ENCODE peak calls at places on chromosomes 7 and 10, in ten cellular contexts. One of them, this sample, is unnamed.
A peak's percentile ranks its signal among the peaks of the same experiment; 100 is the strongest.

GRCh38 chr10:123808873-123809272 is 82.7 kb downstream of the CPXM2 start:
- DNase-seq in type B pancreatic cell: no peak
- DNase-seq in B cell: no peak
- DNase-seq in stimulated activated naive CD8-positive, alpha-beta T cell treated with anti-CD3 and anti-CD28 coated beads, Interleukin-15, Interleukin-2, amounts not matched to agents 100 U/mL and 50 U/mL, for 24 hours: no peak
- DNase-seq in heart left ventricle: no peak
- DNase-seq in T-helper 2 cell: no peak
- DNase-seq in anterior cingulate cortex: no peak
- DNase-seq in lower leg skin: no peak
- DNase-seq in Right ventricle myocardium superior: no peak
- DNase-seq in GM12864: no peak
- DNase-seq in this sample: no peak

GRCh38 chr10:98467506-98468318 is 21.0 kb upstream of the HPS1 start:
- DNase-seq in Right ventricle myocardium superior: peak; percentile 74
- DNase-seq in heart left ventricle: peak; percentile 79
- DNase-seq in B cell: peak; percentile 85
- DNase-seq in T-helper 2 cell: peak; percentile 26
- DNase-seq in anterior cingulate cortex: peak; percentile 18
- DNase-seq in lower leg skin: peak; percentile 73
- DNase-seq in stimulated activated naive CD8-positive, alpha-beta T cell treated with anti-CD3 and anti-CD28 coated beads, Interleukin-15, Interleukin-2, amounts not matched to agents 100 U/mL and 50 U/mL, for 24 hours: peak; percentile 63
- DNase-seq in type B pancreatic cell: no peak
- DNase-seq in GM12864: peak; percentile 62
- DNase-seq in this sample: peak; percentile 83

GRCh38 chr10:110523736-110524135 is 26.0 kb downstream of the DUSP5 start:
- DNase-seq in heart left ventricle: no peak
- DNase-seq in type B pancreatic cell: no peak
- DNase-seq in B cell: no peak
- DNase-seq in T-helper 2 cell: no peak
- DNase-seq in Right ventricle myocardium superior: no peak
- DNase-seq in stimulated activated naive CD8-positive, alpha-beta T cell treated with anti-CD3 and anti-CD28 coated beads, Interleukin-15, Interleukin-2, amounts not matched to agents 100 U/mL and 50 U/mL, for 24 hours: no peak
- DNase-seq in lower leg skin: no peak
- DNase-seq in GM12864: no peak
- DNase-seq in anterior cingulate cortex: no peak
- DNase-seq in this sample: no peak

GRCh38 chr10:129345763-129346162 is 121.3 kb upstream of the MGMT start:
- DNase-seq in type B pancreatic cell: no peak
- DNase-seq in anterior cingulate cortex: no peak
- DNase-seq in heart left ventricle: no peak
- DNase-seq in GM12864: no peak
- DNase-seq in Right ventricle myocardium superior: no peak
- DNase-seq in B cell: no peak
- DNase-seq in stimulated activated naive CD8-positive, alpha-beta T cell treated with anti-CD3 and anti-CD28 coated beads, Interleukin-15, Interleukin-2, amounts not matched to agents 100 U/mL and 50 U/mL, for 24 hours: no peak
- DNase-seq in lower leg skin: no peak
- DNase-seq in T-helper 2 cell: no peak
- DNase-seq in this sample: no peak

GRCh38 chr7:80841566-80842478 is 77.0 kb downstream of the SEMA3C start:
- DNase-seq in stimulated activated naive CD8-positive, alpha-beta T cell treated with anti-CD3 and anti-CD28 coated beads, Interleukin-15, Interleukin-2, amounts not matched to agents 100 U/mL and 50 U/mL, for 24 hours: no peak
- DNase-seq in type B pancreatic cell: no peak
- DNase-seq in B cell: no peak
- DNase-seq in Right ventricle myocardium superior: no peak
- DNase-seq in GM12864: no peak
- DNase-seq in T-helper 2 cell: no peak
- DNase-seq in anterior cingulate cortex: no peak
- DNase-seq in heart left ventricle: no peak
- DNase-seq in lower leg skin: no peak
- DNase-seq in this sample: no peak

GRCh38 chr10:121092341-121093099 is 241.4 kb downstream of the WDR11 start:
- DNase-seq in type B pancreatic cell: no peak
- DNase-seq in stimulated activated naive CD8-positive, alpha-beta T cell treated with anti-CD3 and anti-CD28 coated beads, Interleukin-15, Interleukin-2, amounts not matched to agents 100 U/mL and 50 U/mL, for 24 hours: no peak
- DNase-seq in Right ventricle myocardium superior: no peak
- DNase-seq in GM12864: no peak
- DNase-seq in B cell: no peak
- DNase-seq in T-helper 2 cell: no peak
- DNase-seq in anterior cingulate cortex: no peak
- DNase-seq in heart left ventricle: no peak
- DNase-seq in lower leg skin: no peak
- DNase-seq in this sample: no peak

GRCh38 chr7:55309040-55309991 is 55.8 kb upstream of the LANCL2 start:
- DNase-seq in heart left ventricle: no peak
- DNase-seq in GM12864: peak; percentile 89
- DNase-seq in T-helper 2 cell: peak; percentile 61
- DNase-seq in anterior cingulate cortex: no peak
- DNase-seq in stimulated activated naive CD8-positive, alpha-beta T cell treated with anti-CD3 and anti-CD28 coated beads, Interleukin-15, Interleukin-2, amounts not matched to agents 100 U/mL and 50 U/mL, for 24 hours: peak; percentile 71
- DNase-seq in Right ventricle myocardium superior: peak; percentile 43
- DNase-seq in type B pancreatic cell: no peak
- DNase-seq in B cell: no peak
- DNase-seq in lower leg skin: no peak
- DNase-seq in this sample: no peak

GRCh38 chr7:128398016-128398840 is 11.6 kb downstream of the IMPDH1 start:
- DNase-seq in heart left ventricle: no peak
- DNase-seq in anterior cingulate cortex: no peak
- DNase-seq in Right ventricle myocardium superior: peak; percentile 69
- DNase-seq in type B pancreatic cell: no peak
- DNase-seq in stimulated activated naive CD8-positive, alpha-beta T cell treated with anti-CD3 and anti-CD28 coated beads, Interleukin-15, Interleukin-2, amounts not matched to agents 100 U/mL and 50 U/mL, for 24 hours: peak; percentile 67
- DNase-seq in T-helper 2 cell: peak; percentile 17
- DNase-seq in lower leg skin: no peak
- DNase-seq in GM12864: no peak
- DNase-seq in B cell: peak; percentile 39
- DNase-seq in this sample: no peak

GRCh38 chr7:77245015-77245755 is 45.6 kb upstream of the FGL2 start:
- DNase-seq in T-helper 2 cell: no peak
- DNase-seq in GM12864: no peak
- DNase-seq in type B pancreatic cell: no peak
- DNase-seq in Right ventricle myocardium superior: peak; percentile 67
- DNase-seq in stimulated activated naive CD8-positive, alpha-beta T cell treated with anti-CD3 and anti-CD28 coated beads, Interleukin-15, Interleukin-2, amounts not matched to agents 100 U/mL and 50 U/mL, for 24 hours: no peak
- DNase-seq in B cell: no peak
- DNase-seq in lower leg skin: no peak
- DNase-seq in anterior cingulate cortex: no peak
- DNase-seq in heart left ventricle: peak; percentile 65
- DNase-seq in this sample: no peak

GRCh38 chr10:43647576-43647975 is 1.1 kb downstream of the ZNF32 start:
- DNase-seq in heart left ventricle: peak; percentile 8
- DNase-seq in Right ventricle myocardium superior: no peak
- DNase-seq in B cell: no peak
- DNase-seq in type B pancreatic cell: no peak
- DNase-seq in anterior cingulate cortex: no peak
- DNase-seq in T-helper 2 cell: no peak
- DNase-seq in stimulated activated naive CD8-positive, alpha-beta T cell treated with anti-CD3 and anti-CD28 coated beads, Interleukin-15, Interleukin-2, amounts not matched to agents 100 U/mL and 50 U/mL, for 24 hours: no peak
- DNase-seq in GM12864: no peak
- DNase-seq in lower leg skin: no peak
- DNase-seq in this sample: no peak

GRCh38 chr10:14244147-14244546 is 86.6 kb downstream of the FRMD4A start:
- DNase-seq in GM12864: no peak
- DNase-seq in stimulated activated naive CD8-positive, alpha-beta T cell treated with anti-CD3 and anti-CD28 coated beads, Interleukin-15, Interleukin-2, amounts not matched to agents 100 U/mL and 50 U/mL, for 24 hours: no peak
- DNase-seq in anterior cingulate cortex: no peak
- DNase-seq in type B pancreatic cell: no peak
- DNase-seq in Right ventricle myocardium superior: no peak
- DNase-seq in B cell: no peak
- DNase-seq in lower leg skin: no peak
- DNase-seq in heart left ventricle: no peak
- DNase-seq in T-helper 2 cell: no peak
- DNase-seq in this sample: no peak

GRCh38 chr7:158034571-158034970 is 553.1 kb downstream of the PTPRN2 start:
- DNase-seq in lower leg skin: no peak
- DNase-seq in heart left ventricle: no peak
- DNase-seq in Right ventricle myocardium superior: peak; percentile 9
- DNase-seq in stimulated activated naive CD8-positive, alpha-beta T cell treated with anti-CD3 and anti-CD28 coated beads, Interleukin-15, Interleukin-2, amounts not matched to agents 100 U/mL and 50 U/mL, for 24 hours: no peak
- DNase-seq in GM12864: no peak
- DNase-seq in type B pancreatic cell: no peak
- DNase-seq in anterior cingulate cortex: no peak
- DNase-seq in B cell: no peak
- DNase-seq in T-helper 2 cell: no peak
- DNase-seq in this sample: no peak

GRCh38 chr10:50347394-50347802 is 96.1 kb upstream of the ASAH2 start:
- DNase-seq in type B pancreatic cell: no peak
- DNase-seq in GM12864: peak; percentile 38
- DNase-seq in stimulated activated naive CD8-positive, alpha-beta T cell treated with anti-CD3 and anti-CD28 coated beads, Interleukin-15, Interleukin-2, amounts not matched to agents 100 U/mL and 50 U/mL, for 24 hours: peak; percentile 10
- DNase-seq in heart left ventricle: no peak
- DNase-seq in lower leg skin: no peak
- DNase-seq in B cell: peak; percentile 23
- DNase-seq in anterior cingulate cortex: no peak
- DNase-seq in Right ventricle myocardium superior: no peak
- DNase-seq in T-helper 2 cell: no peak
- DNase-seq in this sample: no peak

GRCh38 chr7:665251-665650 is 61.2 kb upstream of the DNAAF5 start:
- DNase-seq in stimulated activated naive CD8-positive, alpha-beta T cell treated with anti-CD3 and anti-CD28 coated beads, Interleukin-15, Interleukin-2, amounts not matched to agents 100 U/mL and 50 U/mL, for 24 hours: no peak
- DNase-seq in heart left ventricle: peak; percentile 49
- DNase-seq in anterior cingulate cortex: no peak
- DNase-seq in T-helper 2 cell: no peak
- DNase-seq in Right ventricle myocardium superior: no peak
- DNase-seq in lower leg skin: no peak
- DNase-seq in GM12864: no peak
- DNase-seq in B cell: no peak
- DNase-seq in type B pancreatic cell: no peak
- DNase-seq in this sample: no peak

GRCh38 chr7:127888411-127888810 is 142.8 kb downstream of the LRRC4 start:
- DNase-seq in lower leg skin: no peak
- DNase-seq in heart left ventricle: peak; percentile 24
- DNase-seq in Right ventricle myocardium superior: no peak
- DNase-seq in B cell: no peak
- DNase-seq in anterior cingulate cortex: no peak
- DNase-seq in type B pancreatic cell: no peak
- DNase-seq in T-helper 2 cell: no peak
- DNase-seq in GM12864: no peak
- DNase-seq in stimulated activated naive CD8-positive, alpha-beta T cell treated with anti-CD3 and anti-CD28 coated beads, Interleukin-15, Interleukin-2, amounts not matched to agents 100 U/mL and 50 U/mL, for 24 hours: no peak
- DNase-seq in this sample: no peak

GRCh38 chr10:23325132-23325531 is 19.5 kb downstream of the C10orf67 start:
- DNase-seq in stimulated activated naive CD8-positive, alpha-beta T cell treated with anti-CD3 and anti-CD28 coated beads, Interleukin-15, Interleukin-2, amounts not matched to agents 100 U/mL and 50 U/mL, for 24 hours: no peak
- DNase-seq in GM12864: no peak
- DNase-seq in anterior cingulate cortex: no peak
- DNase-seq in T-helper 2 cell: no peak
- DNase-seq in B cell: no peak
- DNase-seq in lower leg skin: no peak
- DNase-seq in heart left ventricle: no peak
- DNase-seq in Right ventricle myocardium superior: no peak
- DNase-seq in type B pancreatic cell: no peak
- DNase-seq in this sample: no peak

GRCh38 chr7:20440472-20441105 is 109.9 kb downstream of the ITGB8 start:
- DNase-seq in heart left ventricle: no peak
- DNase-seq in stimulated activated naive CD8-positive, alpha-beta T cell treated with anti-CD3 and anti-CD28 coated beads, Interleukin-15, Interleukin-2, amounts not matched to agents 100 U/mL and 50 U/mL, for 24 hours: peak; percentile 18
- DNase-seq in Right ventricle myocardium superior: peak; percentile 43
- DNase-seq in type B pancreatic cell: no peak
- DNase-seq in T-helper 2 cell: no peak
- DNase-seq in anterior cingulate cortex: no peak
- DNase-seq in lower leg skin: no peak
- DNase-seq in GM12864: no peak
- DNase-seq in B cell: peak; percentile 15
- DNase-seq in this sample: no peak

GRCh38 chr10:96675846-96676245 is 44.5 kb downstream of the PIK3AP1 start:
- DNase-seq in GM12864: no peak
- DNase-seq in lower leg skin: no peak
- DNase-seq in Right ventricle myocardium superior: no peak
- DNase-seq in heart left ventricle: no peak
- DNase-seq in type B pancreatic cell: no peak
- DNase-seq in T-helper 2 cell: no peak
- DNase-seq in B cell: no peak
- DNase-seq in anterior cingulate cortex: no peak
- DNase-seq in stimulated activated naive CD8-positive, alpha-beta T cell treated with anti-CD3 and anti-CD28 coated beads, Interleukin-15, Interleukin-2, amounts not matched to agents 100 U/mL and 50 U/mL, for 24 hours: no peak
- DNase-seq in this sample: no peak

GRCh38 chr7:27190284-27190748 is 5.3 kb upstream of the HOXA11 start:
- DNase-seq in heart left ventricle: no peak
- DNase-seq in GM12864: no peak
- DNase-seq in type B pancreatic cell: no peak
- DNase-seq in anterior cingulate cortex: no peak
- DNase-seq in T-helper 2 cell: no peak
- DNase-seq in lower leg skin: no peak
- DNase-seq in Right ventricle myocardium superior: no peak
- DNase-seq in stimulated activated naive CD8-positive, alpha-beta T cell treated with anti-CD3 and anti-CD28 coated beads, Interleukin-15, Interleukin-2, amounts not matched to agents 100 U/mL and 50 U/mL, for 24 hours: no peak
- DNase-seq in B cell: no peak
- DNase-seq in this sample: peak; percentile 33

GRCh38 chr7:118305686-118306085 is 81.2 kb downstream of the ANKRD7 start:
- DNase-seq in type B pancreatic cell: no peak
- DNase-seq in Right ventricle myocardium superior: no peak
- DNase-seq in B cell: no peak
- DNase-seq in lower leg skin: no peak
- DNase-seq in stimulated activated naive CD8-positive, alpha-beta T cell treated with anti-CD3 and anti-CD28 coated beads, Interleukin-15, Interleukin-2, amounts not matched to agents 100 U/mL and 50 U/mL, for 24 hours: no peak
- DNase-seq in heart left ventricle: no peak
- DNase-seq in GM12864: no peak
- DNase-seq in anterior cingulate cortex: no peak
- DNase-seq in T-helper 2 cell: no peak
- DNase-seq in this sample: no peak

GRCh38 chr7:1108264-1108920 is 20.5 kb downstream of the GPER1 start:
- DNase-seq in heart left ventricle: no peak
- DNase-seq in anterior cingulate cortex: no peak
- DNase-seq in T-helper 2 cell: no peak
- DNase-seq in type B pancreatic cell: no peak
- DNase-seq in stimulated activated naive CD8-positive, alpha-beta T cell treated with anti-CD3 and anti-CD28 coated beads, Interleukin-15, Interleukin-2, amounts not matched to agents 100 U/mL and 50 U/mL, for 24 hours: no peak
- DNase-seq in lower leg skin: no peak
- DNase-seq in Right ventricle myocardium superior: no peak
- DNase-seq in B cell: no peak
- DNase-seq in GM12864: no peak
- DNase-seq in this sample: no peak

GRCh38 chr10:114100848-114101741 is 57.4 kb downstream of the ADRB1 start:
- DNase-seq in stimulated activated naive CD8-positive, alpha-beta T cell treated with anti-CD3 and anti-CD28 coated beads, Interleukin-15, Interleukin-2, amounts not matched to agents 100 U/mL and 50 U/mL, for 24 hours: no peak
- DNase-seq in type B pancreatic cell: no peak
- DNase-seq in B cell: peak; percentile 40
- DNase-seq in T-helper 2 cell: no peak
- DNase-seq in anterior cingulate cortex: peak; percentile 22
- DNase-seq in Right ventricle myocardium superior: peak; percentile 60
- DNase-seq in heart left ventricle: peak; percentile 39
- DNase-seq in lower leg skin: no peak
- DNase-seq in GM12864: no peak
- DNase-seq in this sample: peak; percentile 45

GRCh38 chr7:116447980-116448839 is 51.3 kb upstream of the CAV2 start:
- DNase-seq in anterior cingulate cortex: no peak
- DNase-seq in type B pancreatic cell: no peak
- DNase-seq in T-helper 2 cell: no peak
- DNase-seq in stimulated activated naive CD8-positive, alpha-beta T cell treated with anti-CD3 and anti-CD28 coated beads, Interleukin-15, Interleukin-2, amounts not matched to agents 100 U/mL and 50 U/mL, for 24 hours: no peak
- DNase-seq in heart left ventricle: no peak
- DNase-seq in B cell: no peak
- DNase-seq in GM12864: no peak
- DNase-seq in Right ventricle myocardium superior: no peak
- DNase-seq in lower leg skin: no peak
- DNase-seq in this sample: no peak

GRCh38 chr10:43252785-43253341 is 14.0 kb downstream of the RASGEF1A start:
- DNase-seq in anterior cingulate cortex: no peak
- DNase-seq in GM12864: no peak
- DNase-seq in type B pancreatic cell: no peak
- DNase-seq in heart left ventricle: no peak
- DNase-seq in B cell: no peak
- DNase-seq in Right ventricle myocardium superior: peak; percentile 31
- DNase-seq in T-helper 2 cell: no peak
- DNase-seq in lower leg skin: no peak
- DNase-seq in stimulated activated naive CD8-positive, alpha-beta T cell treated with anti-CD3 and anti-CD28 coated beads, Interleukin-15, Interleukin-2, amounts not matched to agents 100 U/mL and 50 U/mL, for 24 hours: peak; percentile 1
- DNase-seq in this sample: peak; percentile 36

GRCh38 chr7:88635149-88635548 is 124.4 kb upstream of the ZNF804B start:
- DNase-seq in Right ventricle myocardium superior: no peak
- DNase-seq in lower leg skin: no peak
- DNase-seq in anterior cingulate cortex: no peak
- DNase-seq in T-helper 2 cell: no peak
- DNase-seq in stimulated activated naive CD8-positive, alpha-beta T cell treated with anti-CD3 and anti-CD28 coated beads, Interleukin-15, Interleukin-2, amounts not matched to agents 100 U/mL and 50 U/mL, for 24 hours: no peak
- DNase-seq in type B pancreatic cell: no peak
- DNase-seq in B cell: no peak
- DNase-seq in GM12864: no peak
- DNase-seq in heart left ventricle: no peak
- DNase-seq in this sample: no peak

GRCh38 chr7:359226-359775 is 69.3 kb downstream of the FOXL3 start:
- DNase-seq in B cell: no peak
- DNase-seq in type B pancreatic cell: no peak
- DNase-seq in GM12864: no peak
- DNase-seq in anterior cingulate cortex: no peak
- DNase-seq in lower leg skin: no peak
- DNase-seq in stimulated activated naive CD8-positive, alpha-beta T cell treated with anti-CD3 and anti-CD28 coated beads, Interleukin-15, Interleukin-2, amounts not matched to agents 100 U/mL and 50 U/mL, for 24 hours: no peak
- DNase-seq in heart left ventricle: peak; percentile 11
- DNase-seq in Right ventricle myocardium superior: peak; percentile 29
- DNase-seq in T-helper 2 cell: no peak
- DNase-seq in this sample: no peak

GRCh38 chr7:125814030-125814535 is 884.5 kb upstream of the POT1 start:
- DNase-seq in heart left ventricle: no peak
- DNase-seq in lower leg skin: no peak
- DNase-seq in B cell: no peak
- DNase-seq in type B pancreatic cell: no peak
- DNase-seq in T-helper 2 cell: no peak
- DNase-seq in anterior cingulate cortex: no peak
- DNase-seq in GM12864: no peak
- DNase-seq in stimulated activated naive CD8-positive, alpha-beta T cell treated with anti-CD3 and anti-CD28 coated beads, Interleukin-15, Interleukin-2, amounts not matched to agents 100 U/mL and 50 U/mL, for 24 hours: no peak
- DNase-seq in Right ventricle myocardium superior: no peak
- DNase-seq in this sample: no peak

GRCh38 chr10:13062813-13063212 is 37.1 kb upstream of the OPTN start:
- DNase-seq in T-helper 2 cell: no peak
- DNase-seq in lower leg skin: no peak
- DNase-seq in type B pancreatic cell: no peak
- DNase-seq in B cell: no peak
- DNase-seq in stimulated activated naive CD8-positive, alpha-beta T cell treated with anti-CD3 and anti-CD28 coated beads, Interleukin-15, Interleukin-2, amounts not matched to agents 100 U/mL and 50 U/mL, for 24 hours: no peak
- DNase-seq in Right ventricle myocardium superior: no peak
- DNase-seq in GM12864: peak; percentile 4
- DNase-seq in heart left ventricle: no peak
- DNase-seq in anterior cingulate cortex: no peak
- DNase-seq in this sample: no peak

This sample was measured in ureter.